ENCODE peak calls at places on chromosomes 7 and 10, in ten cellular contexts. Y is body of pancreas, Z is PC-3, B is gastrocnemius medialis, C is HAP-1, J is HCT116, M is Peyer's patch, K is colonic mucosa, A is cardiac muscle cell, U is hepatocyte. W is an unnamed sample. For H3K4me1, the result is how much of the 10 kb centered on the place peaks cover.

GRCh38 chr10:97543025-97543546 is 29.5 kb upstream of the ANKRD2 start:
- DNase-seq in Y (peak), Z (peak), B (peak), C (no peak), J (peak), M (no peak), K (peak), A (no peak), U (peak), W (no peak)

GRCh38 chr10:3527144-3527543 is 257.9 kb downstream of the KLF6 start:
- DNase-seq in Y (no peak), Z (no peak), B (no peak), C (no peak), J (no peak), M (no peak), K (no peak), A (no peak), U (no peak), W (no peak)

GRCh38 chr10:46301721-46302479 is 15.1 kb downstream of the ANTXRL start:
- DNase-seq in Y (no peak), Z (no peak), B (no peak), C (no peak), J (no peak), M (no peak), K (no peak), A (no peak), U (no peak), W (no peak)

GRCh38 chr10:75235375-75236177 is at the start of gene COMTD1:
- DNase-seq in Y (peak), Z (peak), B (peak), C (peak), J (peak), M (peak), K (peak), A (peak), U (peak), W (peak)

GRCh38 chr10:58998924-58999713 is 177.3 kb upstream of the PHYHIPL start:
- DNase-seq in Y (peak), Z (no peak), B (peak), C (no peak), J (no peak), M (no peak), K (no peak), A (no peak), U (no peak), W (no peak)

GRCh38 chr7:92343719-92344118 is 97.9 kb downstream of the ANKIB1 start:
- DNase-seq in Y (no peak), Z (no peak), B (no peak), C (no peak), J (no peak), M (no peak), K (no peak), A (no peak), U (no peak), W (no peak)

GRCh38 chr7:55162476-55162875 is 143.7 kb downstream of the EGFR start:
- DNase-seq in Y (no peak), Z (no peak), B (no peak), C (no peak), J (no peak), M (no peak), K (no peak), A (no peak), U (no peak), W (no peak)

GRCh38 chr10:69303632-69304035 is 25.3 kb downstream of the HK1 start:
- DNase-seq in Y (no peak), Z (peak), B (no peak), C (no peak), J (no peak), M (no peak), K (no peak), A (no peak), U (no peak), W (no peak)

GRCh38 chr7:50653116-50653854 is 88.1 kb upstream of the DDC start:
- DNase-seq in Y (peak), Z (no peak), B (peak), C (no peak), J (no peak), M (no peak), K (no peak), A (no peak), U (peak), W (no peak)

GRCh38 chr7:137874390-137874789 is 27.6 kb upstream of the DGKI start:
- DNase-seq in Y (no peak), Z (no peak), B (no peak), C (no peak), J (no peak), M (no peak), K (no peak), A (no peak), U (peak), W (no peak)

GRCh38 chr10:102775973-102776669 is 32.4 kb downstream of the WBP1L start:
- DNase-seq in Y (peak), Z (no peak), B (peak), C (no peak), J (no peak), M (no peak), K (peak), A (peak), U (peak), W (no peak)

GRCh38 chr10:43419997-43420368 is 11.0 kb upstream of the HNRNPF start:
- DNase-seq in Y (no peak), Z (no peak), B (no peak), C (no peak), J (no peak), M (no peak), K (no peak), A (no peak), U (no peak), W (no peak)

GRCh38 chr10:88810196-88810961 is 7.8 kb downstream of the LIPM start:
- DNase-seq in Y (peak), Z (peak), B (no peak), C (peak), J (peak), M (no peak), K (peak), A (peak), U (peak), W (peak)

GRCh38 chr10:28769147-28769604 is 91.9 kb downstream of the BAMBI start:
- DNase-seq in Y (no peak), Z (no peak), B (no peak), C (no peak), J (no peak), M (no peak), K (no peak), A (no peak), U (no peak), W (no peak)

GRCh38 chr7:128176696-128177095 is 64.4 kb upstream of the LEP start:
- DNase-seq in Y (no peak), Z (peak), B (no peak), C (no peak), J (no peak), M (no peak), K (no peak), A (no peak), U (no peak), W (no peak)

GRCh38 chr10:71444284-71445054 is 47.7 kb downstream of the CDH23 start:
- DNase-seq in Y (no peak), Z (no peak), B (no peak), C (no peak), J (no peak), M (no peak), K (no peak), A (no peak), U (no peak), W (no peak)

GRCh38 chr10:29772403-29772802 is 137.6 kb upstream of the SVIL start:
- DNase-seq in Y (no peak), Z (no peak), B (no peak), C (no peak), J (no peak), M (no peak), K (no peak), A (no peak), U (no peak), W (peak)

GRCh38 chr7:155858521-155859061 is 46.3 kb upstream of the SHH start:
- DNase-seq in Y (no peak), Z (peak), B (no peak), C (no peak), J (no peak), M (no peak), K (peak), A (no peak), U (peak), W (no peak)

GRCh38 chr10:88245974-88246511 is 337.1 kb downstream of the RNLS start:
- DNase-seq in Y (peak), Z (no peak), B (no peak), C (no peak), J (no peak), M (no peak), K (no peak), A (peak), U (peak), W (no peak)

GRCh38 chr7:136403591-136403990 is 426.4 kb upstream of the MTPN start:
- DNase-seq in Y (no peak), Z (no peak), B (no peak), C (no peak), J (no peak), M (no peak), K (no peak), A (no peak), U (no peak), W (peak)

GRCh38 chr10:55426138-55426537 is 625.1 kb upstream of the PCDH15 start:
- DNase-seq in Y (no peak), Z (no peak), B (no peak), C (no peak), J (no peak), M (no peak), K (no peak), A (no peak), U (no peak), W (no peak)

GRCh38 chr7:6307762-6308161 is 35.3 kb upstream of the CYTH3 start:
- DNase-seq in Y (no peak), Z (no peak), B (no peak), C (no peak), J (no peak), M (no peak), K (no peak), A (no peak), U (no peak), W (no peak)

GRCh38 chr10:96511044-96511945 is 2.4 kb downstream of the TLL2 start:
- DNase-seq in Y (peak), Z (peak), B (no peak), C (peak), J (peak), M (no peak), K (peak), A (peak), U (peak), W (peak)

GRCh38 chr7:55572378-55573233 is at the start of gene VOPP1:
- DNase-seq in Y (peak), Z (peak), B (no peak), C (peak), J (no peak), M (peak), K (peak), A (peak), U (peak), W (peak)

GRCh38 chr7:30562498-30562897 is 32.2 kb upstream of the GARS1 start:
- DNase-seq in Y (no peak), Z (peak), B (no peak), C (no peak), J (no peak), M (no peak), K (no peak), A (no peak), U (peak), W (no peak)

GRCh38 chr10:6385683-6386082 is 183.0 kb downstream of the PFKFB3 start:
- DNase-seq in Y (no peak), Z (peak), B (no peak), C (no peak), J (no peak), M (no peak), K (no peak), A (no peak), U (peak), W (no peak)

GRCh38 chr7:43491984-43492383 is 90.9 kb upstream of the STK17A start:
- DNase-seq in Y (no peak), Z (peak), B (no peak), C (no peak), J (no peak), M (no peak), K (no peak), A (no peak), U (no peak), W (no peak)

GRCh38 chr10:109429956-109430760 is 493.2 kb downstream of the XPNPEP1 start:
- DNase-seq in Y (no peak), Z (peak), B (no peak), C (no peak), J (no peak), M (no peak), K (no peak), A (no peak), U (no peak), W (no peak)

GRCh38 chr10:70691601-70692000 is 19.3 kb downstream of the ADAMTS14 start:
- DNase-seq in Y (no peak), Z (no peak), B (no peak), C (no peak), J (no peak), M (no peak), K (no peak), A (no peak), U (no peak), W (no peak)

GRCh38 chr10:100019824-100020160 is 10.0 kb upstream of the DNMBP start:
- DNase-seq in Y (no peak), Z (peak), B (no peak), C (no peak), J (no peak), M (no peak), K (no peak), A (no peak), U (peak), W (peak)

GRCh38 chr7:151518105-151518780 is 1.5 kb downstream of the RHEB start:
- DNase-seq in Y (peak), Z (peak), B (peak), C (peak), J (no peak), M (peak), K (peak), A (peak), U (peak), W (peak)

GRCh38 chr7:2198206-2198605 is 34.5 kb downstream of the MAD1L1 start:
- DNase-seq in Y (no peak), Z (no peak), B (no peak), C (no peak), J (no peak), M (no peak), K (no peak), A (no peak), U (no peak), W (no peak)

GRCh38 chr7:2200584-2200980 is 32.2 kb downstream of the MAD1L1 start:
- DNase-seq in Y (no peak), Z (no peak), B (no peak), C (no peak), J (no peak), M (no peak), K (no peak), A (no peak), U (no peak), W (no peak)

GRCh38 chr7:2199956-2200583 is 32.7 kb downstream of the MAD1L1 start:
- DNase-seq in Y (no peak), Z (no peak), B (no peak), C (no peak), J (no peak), M (no peak), K (no peak), A (no peak), U (no peak), W (no peak)

GRCh38 chr7:2198760-2199159 is 34.0 kb downstream of the MAD1L1 start:
- DNase-seq in Y (no peak), Z (no peak), B (no peak), C (no peak), J (no peak), M (no peak), K (no peak), A (no peak), U (no peak), W (no peak)

DNA sequence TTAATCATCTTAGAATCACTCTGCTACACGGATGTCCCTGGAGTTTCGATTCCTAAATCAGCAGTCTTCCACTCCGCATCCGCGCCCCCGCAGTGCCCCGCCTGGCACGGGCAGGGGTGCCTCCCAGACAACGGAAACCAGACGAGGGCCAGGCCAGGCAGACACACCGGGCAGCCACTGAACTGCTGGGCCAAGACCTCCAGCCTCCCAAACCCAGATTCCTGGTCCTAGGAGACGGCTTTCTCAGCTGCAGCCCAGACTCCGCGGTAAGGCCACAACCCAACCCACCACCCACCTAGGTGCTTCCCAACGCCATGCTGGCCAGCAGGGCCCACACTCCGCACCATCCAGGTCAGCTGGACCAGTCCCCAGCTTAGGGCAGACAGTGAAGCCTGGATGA is 33.2 kb downstream of the MAD1L1 start:
- DNase-seq in Y (no peak), Z (no peak), B (no peak), C (no peak), J (no peak), M (no peak), K (no peak), A (no peak), U (no peak), W (no peak)
- H3K4me1 ChIP-seq in Y (under half), Z (under half), B (under half), C (under half), J (under half), M (under half), K (under half), A (under half), U (under half), W (under half)

DNA sequence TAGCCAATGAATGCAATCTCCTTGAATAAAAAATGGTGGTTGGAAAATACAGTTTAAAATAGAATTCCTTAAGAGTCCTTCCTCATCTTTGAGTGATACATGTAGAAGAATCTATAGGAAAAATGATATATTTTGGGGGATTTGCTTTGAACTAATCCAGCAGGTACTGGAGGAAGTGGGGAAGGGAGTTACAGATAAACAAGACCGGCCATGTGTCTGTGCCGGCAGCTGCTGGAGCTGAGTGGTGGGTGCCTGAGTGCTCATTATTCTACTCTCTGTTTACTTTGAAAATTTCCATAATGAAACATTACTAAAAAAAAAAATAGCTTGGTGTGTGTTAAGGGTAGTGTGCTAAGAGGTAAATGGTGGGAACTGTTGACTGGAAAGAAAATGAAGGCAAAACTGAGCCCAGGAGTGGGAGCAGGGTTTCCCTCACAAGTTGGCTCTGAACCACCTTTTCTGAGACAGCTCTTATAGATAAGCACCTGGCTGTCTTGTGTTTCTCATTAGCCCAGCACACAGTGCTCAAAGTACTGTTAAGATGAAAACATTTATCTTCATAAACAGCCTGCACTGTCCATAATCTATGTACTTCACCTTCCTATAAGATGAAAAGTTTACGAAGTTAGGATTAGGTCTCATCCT is 50.6 kb downstream of the PARD3 start:
- DNase-seq in Y (peak), Z (no peak), B (no peak), C (no peak), J (no peak), M (no peak), K (no peak), A (no peak), U (no peak), W (no peak)
- H3K4me1 ChIP-seq in Y (half or more), Z (under half), B (half or more), C (under half), J (under half), M (under half), K (under half), A (half or more), U (under half), W (under half)

GRCh38 chr10:124681091-124681490 is 63.1 kb downstream of the FAM53B start:
- DNase-seq in Y (no peak), Z (no peak), B (no peak), C (no peak), J (no peak), M (no peak), K (no peak), A (no peak), U (no peak), W (no peak)
- H3K4me1 ChIP-seq in Y (under half), Z (under half), B (half or more), C (under half), J (under half), M (under half), K (under half), A (under half), U (under half), W (under half)

GRCh38 chr7:143376396-143376795 is 4.7 kb upstream of the ZYX start:
- DNase-seq in Y (no peak), Z (no peak), B (no peak), C (no peak), J (no peak), M (no peak), K (no peak), A (no peak), U (no peak), W (no peak)
- H3K4me1 ChIP-seq in Y (under half), Z (under half), B (under half), C (under half), J (under half), M (under half), K (under half), A (under half), U (under half), W (under half)

DNA sequence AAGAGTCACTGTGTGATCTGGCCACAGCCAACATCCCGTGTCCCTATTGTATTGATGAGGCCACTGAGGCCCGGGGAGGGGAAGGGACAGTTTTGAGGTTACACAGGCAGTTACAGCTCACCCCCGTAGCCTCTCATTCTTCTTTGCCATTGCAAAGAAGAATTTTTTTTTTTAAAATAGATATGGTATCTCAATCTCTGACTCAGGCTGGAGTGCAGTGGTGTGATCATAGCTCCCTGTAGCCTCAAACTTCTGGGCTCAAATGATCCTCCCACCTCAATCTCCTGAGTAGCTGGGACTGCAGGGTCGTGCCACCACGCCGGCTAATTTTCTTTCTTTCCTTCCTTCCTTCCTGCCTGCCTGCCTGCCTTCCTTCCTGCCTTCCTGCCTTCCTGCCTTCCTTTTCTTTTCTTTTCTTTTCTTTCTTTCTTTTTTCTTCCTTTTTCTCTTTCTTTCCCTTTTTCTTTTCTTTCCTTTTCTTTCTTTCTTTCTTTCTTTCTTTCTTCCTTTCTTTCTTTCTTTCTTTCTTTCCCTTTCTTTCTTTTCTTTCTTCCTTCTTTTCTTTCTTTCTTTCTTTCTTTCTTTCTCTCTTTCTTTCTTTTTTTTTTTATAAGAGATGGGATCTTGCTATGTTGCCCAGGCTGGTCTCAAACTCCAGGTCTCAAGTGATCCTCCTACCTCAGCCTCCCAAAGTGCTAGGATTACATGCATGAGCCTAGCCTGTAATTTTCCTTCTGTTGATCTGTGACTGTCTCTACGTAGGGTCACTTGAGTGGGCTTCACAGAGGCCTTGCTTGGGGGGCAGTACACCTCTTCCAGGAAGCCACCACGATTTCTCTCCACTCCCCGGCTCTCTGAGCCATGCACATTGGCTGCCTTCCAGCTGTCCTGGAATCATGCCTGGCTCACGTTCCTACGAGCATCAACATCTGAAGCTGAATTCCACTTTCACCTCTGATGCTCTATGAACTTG is 31.3 kb downstream of the TMEM270 start:
- DNase-seq in Y (peak), Z (peak), B (no peak), C (no peak), J (no peak), M (no peak), K (no peak), A (no peak), U (peak), W (no peak)
- H3K4me1 ChIP-seq in Y (under half), Z (under half), B (under half), C (under half), J (under half), M (under half), K (under half), A (under half), U (under half), W (under half)